ENCODE peak calls at places on chromosomes 5 and 9, in seven cellular contexts. One of them, this sample, is unnamed.

GRCh38 chr5:35598707-35599370 is 18.8 kb upstream of the SPEF2 start:
- DNase-seq in GM03348: no peak
- DNase-seq in suprapubic skin: no peak
- DNase-seq in stimulated activated CD4-positive, alpha-beta T cell treated with anti-CD3 and anti-CD28 coated beads, Interleukin-2, amount 100 ng/mL, for 48 hours: no peak
- DNase-seq in effector memory CD8-positive, alpha-beta T cell: no peak
- DNase-seq in ovary: no peak
- DNase-seq in naive thymus-derived CD8-positive, alpha-beta T cell: no peak
- DNase-seq in this sample: peak

GRCh38 chr9:95206143-95206542 is 111.4 kb downstream of the FANCC start:
- DNase-seq in naive thymus-derived CD8-positive, alpha-beta T cell: no peak
- DNase-seq in GM03348: peak
- DNase-seq in effector memory CD8-positive, alpha-beta T cell: no peak
- DNase-seq in suprapubic skin: no peak
- DNase-seq in ovary: no peak
- DNase-seq in stimulated activated CD4-positive, alpha-beta T cell treated with anti-CD3 and anti-CD28 coated beads, Interleukin-2, amount 100 ng/mL, for 48 hours: no peak
- DNase-seq in this sample: no peak

GRCh38 chr5:142881076-142881466 is 110.9 kb downstream of the ARHGAP26 start:
- DNase-seq in GM03348: peak
- DNase-seq in suprapubic skin: no peak
- DNase-seq in stimulated activated CD4-positive, alpha-beta T cell treated with anti-CD3 and anti-CD28 coated beads, Interleukin-2, amount 100 ng/mL, for 48 hours: no peak
- DNase-seq in ovary: no peak
- DNase-seq in effector memory CD8-positive, alpha-beta T cell: no peak
- DNase-seq in naive thymus-derived CD8-positive, alpha-beta T cell: no peak
- DNase-seq in this sample: no peak

GRCh38 chr5:124742983-124743533 is 3.4 kb downstream of the ZNF608 start:
- DNase-seq in stimulated activated CD4-positive, alpha-beta T cell treated with anti-CD3 and anti-CD28 coated beads, Interleukin-2, amount 100 ng/mL, for 48 hours: no peak
- DNase-seq in suprapubic skin: no peak
- DNase-seq in GM03348: no peak
- DNase-seq in effector memory CD8-positive, alpha-beta T cell: no peak
- DNase-seq in naive thymus-derived CD8-positive, alpha-beta T cell: no peak
- DNase-seq in ovary: peak
- DNase-seq in this sample: peak

GRCh38 chr9:25678147-25678666 is at the start of gene TUSC1:
- DNase-seq in suprapubic skin: peak
- DNase-seq in naive thymus-derived CD8-positive, alpha-beta T cell: no peak
- DNase-seq in effector memory CD8-positive, alpha-beta T cell: no peak
- DNase-seq in stimulated activated CD4-positive, alpha-beta T cell treated with anti-CD3 and anti-CD28 coated beads, Interleukin-2, amount 100 ng/mL, for 48 hours: no peak
- DNase-seq in ovary: peak
- DNase-seq in GM03348: peak
- DNase-seq in this sample: peak

GRCh38 chr5:14569948-14570691 is 11.5 kb upstream of the OTULINL start:
- DNase-seq in GM03348: no peak
- DNase-seq in naive thymus-derived CD8-positive, alpha-beta T cell: no peak
- DNase-seq in ovary: no peak
- DNase-seq in suprapubic skin: no peak
- DNase-seq in stimulated activated CD4-positive, alpha-beta T cell treated with anti-CD3 and anti-CD28 coated beads, Interleukin-2, amount 100 ng/mL, for 48 hours: no peak
- DNase-seq in effector memory CD8-positive, alpha-beta T cell: no peak
- DNase-seq in this sample: peak

GRCh38 chr9:16869140-16869903 is 1.1 kb downstream of the BNC2 start:
- DNase-seq in naive thymus-derived CD8-positive, alpha-beta T cell: no peak
- DNase-seq in effector memory CD8-positive, alpha-beta T cell: no peak
- DNase-seq in GM03348: no peak
- DNase-seq in suprapubic skin: no peak
- DNase-seq in ovary: peak
- DNase-seq in stimulated activated CD4-positive, alpha-beta T cell treated with anti-CD3 and anti-CD28 coated beads, Interleukin-2, amount 100 ng/mL, for 48 hours: no peak
- DNase-seq in this sample: peak

GRCh38 chr9:114898741-114899140 is 31.6 kb downstream of the TNFSF8 start:
- DNase-seq in naive thymus-derived CD8-positive, alpha-beta T cell: peak
- DNase-seq in effector memory CD8-positive, alpha-beta T cell: peak
- DNase-seq in GM03348: no peak
- DNase-seq in suprapubic skin: no peak
- DNase-seq in stimulated activated CD4-positive, alpha-beta T cell treated with anti-CD3 and anti-CD28 coated beads, Interleukin-2, amount 100 ng/mL, for 48 hours: no peak
- DNase-seq in ovary: no peak
- DNase-seq in this sample: no peak

GRCh38 chr9:20621553-20622329 is 558 bp downstream of the MLLT3 start:
- DNase-seq in effector memory CD8-positive, alpha-beta T cell: peak
- DNase-seq in naive thymus-derived CD8-positive, alpha-beta T cell: peak
- DNase-seq in suprapubic skin: peak
- DNase-seq in ovary: peak
- DNase-seq in GM03348: peak
- DNase-seq in stimulated activated CD4-positive, alpha-beta T cell treated with anti-CD3 and anti-CD28 coated beads, Interleukin-2, amount 100 ng/mL, for 48 hours: peak
- DNase-seq in this sample: peak

GRCh38 chr9:7509586-7509985 is 290.0 kb downstream of the DMAC1 start:
- DNase-seq in naive thymus-derived CD8-positive, alpha-beta T cell: no peak
- DNase-seq in GM03348: no peak
- DNase-seq in stimulated activated CD4-positive, alpha-beta T cell treated with anti-CD3 and anti-CD28 coated beads, Interleukin-2, amount 100 ng/mL, for 48 hours: no peak
- DNase-seq in ovary: no peak
- DNase-seq in suprapubic skin: no peak
- DNase-seq in effector memory CD8-positive, alpha-beta T cell: no peak
- DNase-seq in this sample: no peak

GRCh38 chr5:74127377-74128338 is 501.7 kb downstream of the ARHGEF28 start:
- DNase-seq in GM03348: no peak
- DNase-seq in ovary: no peak
- DNase-seq in stimulated activated CD4-positive, alpha-beta T cell treated with anti-CD3 and anti-CD28 coated beads, Interleukin-2, amount 100 ng/mL, for 48 hours: no peak
- DNase-seq in naive thymus-derived CD8-positive, alpha-beta T cell: no peak
- DNase-seq in suprapubic skin: no peak
- DNase-seq in effector memory CD8-positive, alpha-beta T cell: no peak
- DNase-seq in this sample: peak

GRCh38 chr5:103037673-103038455 is 82.1 kb downstream of the GIN1 start:
- DNase-seq in ovary: no peak
- DNase-seq in suprapubic skin: no peak
- DNase-seq in naive thymus-derived CD8-positive, alpha-beta T cell: no peak
- DNase-seq in effector memory CD8-positive, alpha-beta T cell: no peak
- DNase-seq in stimulated activated CD4-positive, alpha-beta T cell treated with anti-CD3 and anti-CD28 coated beads, Interleukin-2, amount 100 ng/mL, for 48 hours: no peak
- DNase-seq in GM03348: no peak
- DNase-seq in this sample: peak

GRCh38 chr5:144336619-144337018 is 165.9 kb downstream of the KCTD16 start:
- DNase-seq in effector memory CD8-positive, alpha-beta T cell: no peak
- DNase-seq in GM03348: no peak
- DNase-seq in naive thymus-derived CD8-positive, alpha-beta T cell: no peak
- DNase-seq in ovary: no peak
- DNase-seq in stimulated activated CD4-positive, alpha-beta T cell treated with anti-CD3 and anti-CD28 coated beads, Interleukin-2, amount 100 ng/mL, for 48 hours: no peak
- DNase-seq in suprapubic skin: no peak
- DNase-seq in this sample: no peak

GRCh38 chr5:179343021-179343781 is 2.1 kb downstream of the ADAMTS2 start:
- DNase-seq in effector memory CD8-positive, alpha-beta T cell: no peak
- DNase-seq in stimulated activated CD4-positive, alpha-beta T cell treated with anti-CD3 and anti-CD28 coated beads, Interleukin-2, amount 100 ng/mL, for 48 hours: no peak
- DNase-seq in naive thymus-derived CD8-positive, alpha-beta T cell: no peak
- DNase-seq in ovary: no peak
- DNase-seq in suprapubic skin: no peak
- DNase-seq in GM03348: no peak
- DNase-seq in this sample: no peak

GRCh38 chr9:20304001-20304400 is 318.3 kb downstream of the MLLT3 start:
- DNase-seq in suprapubic skin: no peak
- DNase-seq in effector memory CD8-positive, alpha-beta T cell: no peak
- DNase-seq in stimulated activated CD4-positive, alpha-beta T cell treated with anti-CD3 and anti-CD28 coated beads, Interleukin-2, amount 100 ng/mL, for 48 hours: no peak
- DNase-seq in naive thymus-derived CD8-positive, alpha-beta T cell: no peak
- DNase-seq in ovary: no peak
- DNase-seq in GM03348: no peak
- DNase-seq in this sample: no peak

GRCh38 chr9:135184661-135185459 is 97.4 kb downstream of the OLFM1 start:
- DNase-seq in GM03348: no peak
- DNase-seq in ovary: no peak
- DNase-seq in naive thymus-derived CD8-positive, alpha-beta T cell: no peak
- DNase-seq in effector memory CD8-positive, alpha-beta T cell: no peak
- DNase-seq in stimulated activated CD4-positive, alpha-beta T cell treated with anti-CD3 and anti-CD28 coated beads, Interleukin-2, amount 100 ng/mL, for 48 hours: no peak
- DNase-seq in suprapubic skin: no peak
- DNase-seq in this sample: no peak

GRCh38 chr5:123549256-123549904 is 37.4 kb downstream of the CSNK1G3 start:
- DNase-seq in suprapubic skin: no peak
- DNase-seq in effector memory CD8-positive, alpha-beta T cell: peak
- DNase-seq in naive thymus-derived CD8-positive, alpha-beta T cell: peak
- DNase-seq in ovary: no peak
- DNase-seq in stimulated activated CD4-positive, alpha-beta T cell treated with anti-CD3 and anti-CD28 coated beads, Interleukin-2, amount 100 ng/mL, for 48 hours: peak
- DNase-seq in GM03348: no peak
- DNase-seq in this sample: no peak

GRCh38 chr5:143494162-143494561 is 90.7 kb upstream of the NR3C1 start:
- DNase-seq in stimulated activated CD4-positive, alpha-beta T cell treated with anti-CD3 and anti-CD28 coated beads, Interleukin-2, amount 100 ng/mL, for 48 hours: no peak
- DNase-seq in suprapubic skin: no peak
- DNase-seq in GM03348: peak
- DNase-seq in ovary: no peak
- DNase-seq in effector memory CD8-positive, alpha-beta T cell: no peak
- DNase-seq in naive thymus-derived CD8-positive, alpha-beta T cell: no peak
- DNase-seq in this sample: peak

GRCh38 chr9:115200711-115201505 is 83.0 kb upstream of the TNC start:
- DNase-seq in effector memory CD8-positive, alpha-beta T cell: no peak
- DNase-seq in stimulated activated CD4-positive, alpha-beta T cell treated with anti-CD3 and anti-CD28 coated beads, Interleukin-2, amount 100 ng/mL, for 48 hours: no peak
- DNase-seq in ovary: no peak
- DNase-seq in suprapubic skin: no peak
- DNase-seq in naive thymus-derived CD8-positive, alpha-beta T cell: no peak
- DNase-seq in GM03348: peak
- DNase-seq in this sample: no peak

This sample was measured in PC-3.